ENCODE peak calls at places on chromosome 12, in four cellular contexts. T is esophagus squamous epithelium; J is CD8-positive, alpha-beta T cell; F is uterus. Z is an unnamed sample.

GRCh38 chr12:104653730-104654328 is 197.1 kb downstream of the CHST11 start:
- DNase-seq in T (no peak), F (no peak), J (no peak), Z (no peak)

GRCh38 chr12:92403210-92404175 is 257.8 kb upstream of the BTG1 start:
- DNase-seq in T (no peak), J (peak), F (no peak), Z (no peak)

GRCh38 chr12:66620026-66620425 is 58.9 kb downstream of the GRIP1 start:
- DNase-seq in J (no peak), F (no peak), T (no peak), Z (no peak)

GRCh38 chr12:107731376-107731775 is 29.6 kb downstream of the PRDM4 start:
- DNase-seq in J (no peak), F (no peak), T (no peak), Z (no peak)

GRCh38 chr12:86837246-86837645 is 581.1 kb upstream of the MGAT4C start:
- DNase-seq in J (no peak), T (no peak), F (no peak), Z (no peak)

GRCh38 chr12:130627175-130627574 is 88.9 kb downstream of the RIMBP2 start:
- DNase-seq in F (no peak), T (no peak), J (no peak), Z (no peak)

GRCh38 chr12:91091916-91092715 is 19.2 kb downstream of the LUM start:
- DNase-seq in T (no peak), F (no peak), J (no peak), Z (no peak)

GRCh38 chr12:122014781-122015180 is 6.9 kb upstream of the BCL7A start:
- DNase-seq in F (no peak), J (no peak), T (no peak), Z (no peak)

GRCh38 chr12:108101605-108102175 is 27.4 kb upstream of the WSCD2 start:
- DNase-seq in F (no peak), T (no peak), J (no peak), Z (no peak)

GRCh38 chr12:104485651-104486341 is 29.0 kb downstream of the CHST11 start:
- DNase-seq in T (no peak), J (peak), F (no peak), Z (no peak)

GRCh38 chr12:11482955-11483354 is 87.6 kb upstream of the PRB2 start:
- DNase-seq in F (no peak), T (no peak), J (no peak), Z (no peak)

GRCh38 chr12:102900389-102900788 is 16.7 kb downstream of the PAH start:
- DNase-seq in F (no peak), T (no peak), J (no peak), Z (no peak)

GRCh38 chr12:44846826-44847225 is 29.3 kb downstream of the NELL2 start:
- DNase-seq in F (no peak), T (no peak), J (no peak), Z (no peak)

GRCh38 chr12:110135806-110136205 is 11.6 kb downstream of the IFT81 start:
- DNase-seq in F (no peak), J (no peak), T (no peak), Z (no peak)

GRCh38 chr12:114186241-114187002 is 219.5 kb downstream of the TBX5 start:
- DNase-seq in F (no peak), J (no peak), T (no peak), Z (no peak)

GRCh38 chr12:50057000-50057841 is at the start of gene ASIC1:
- DNase-seq in T (no peak), J (peak), F (peak), Z (no peak)

GRCh38 chr12:79534029-79534867 is 156.5 kb downstream of the PAWR start:
- DNase-seq in F (no peak), J (no peak), T (no peak), Z (no peak)

GRCh38 chr12:51320695-51321320 is 3.2 kb downstream of the BIN2 start:
- DNase-seq in F (no peak), J (no peak), T (no peak), Z (no peak)

GRCh38 chr12:9590441-9590840 is 17.3 kb downstream of the KLRB1 start:
- DNase-seq in F (no peak), T (no peak), J (no peak), Z (no peak)

GRCh38 chr12:12079291-12079690 is 8.6 kb downstream of the BCL2L14 start:
- DNase-seq in J (no peak), T (no peak), F (no peak), Z (no peak)

GRCh38 chr12:2722806-2723205 is 72.0 kb upstream of the FKBP4 start:
- DNase-seq in T (no peak), F (no peak), J (no peak), Z (no peak)

GRCh38 chr12:14937689-14938088 is 648 bp downstream of the ERP27 start:
- DNase-seq in F (no peak), J (no peak), T (no peak), Z (no peak)

GRCh38 chr12:128079-128478 is 61.5 kb downstream of the IQSEC3 start:
- DNase-seq in T (no peak), F (no peak), J (no peak), Z (no peak)

GRCh38 chr12:42216737-42217136 is 21.3 kb downstream of the YAF2 start:
- DNase-seq in T (no peak), F (no peak), J (no peak), Z (no peak)

GRCh38 chr12:47776471-47777143 is 3.6 kb downstream of the SLC48A1 start:
- DNase-seq in F (no peak), T (no peak), J (no peak), Z (no peak)

GRCh38 chr12:51395283-51396230 is 4.4 kb upstream of the GALNT6 start:
- DNase-seq in J (no peak), T (no peak), F (no peak), Z (no peak)

GRCh38 chr12:95440401-95440800 is 33.6 kb upstream of the METAP2 start:
- DNase-seq in T (no peak), F (no peak), J (no peak), Z (no peak)

GRCh38 chr12:1644113-1644512 is 15.1 kb downstream of the WNT5B start:
- DNase-seq in T (no peak), F (no peak), J (no peak), Z (no peak)

GRCh38 chr12:93722179-93722578 is 45.0 kb downstream of the CRADD start:
- DNase-seq in F (no peak), T (no peak), J (no peak), Z (no peak)

GRCh38 chr12:116922194-116922897 is 11.6 kb downstream of the FBXW8 start:
- DNase-seq in T (no peak), J (no peak), F (no peak), Z (no peak)

GRCh38 chr12:58435647-58436046 is 484.7 kb downstream of the LRIG3 start:
- DNase-seq in F (no peak), T (no peak), J (no peak), Z (no peak)

GRCh38 chr12:25975179-25975578 is 16.7 kb downstream of the RASSF8 start:
- DNase-seq in J (no peak), F (no peak), T (no peak), Z (no peak)

GRCh38 chr12:25971675-25972035 is 13.2 kb downstream of the RASSF8 start:
- DNase-seq in J (no peak), F (no peak), T (no peak), Z (no peak)

GRCh38 chr12:25970082-25970481 is 11.6 kb downstream of the RASSF8 start:
- DNase-seq in F (no peak), T (no peak), J (no peak), Z (no peak)

GRCh38 chr12:25972783-25973182 is 14.3 kb downstream of the RASSF8 start:
- DNase-seq in F (no peak), T (no peak), J (no peak), Z (no peak)

DNA sequence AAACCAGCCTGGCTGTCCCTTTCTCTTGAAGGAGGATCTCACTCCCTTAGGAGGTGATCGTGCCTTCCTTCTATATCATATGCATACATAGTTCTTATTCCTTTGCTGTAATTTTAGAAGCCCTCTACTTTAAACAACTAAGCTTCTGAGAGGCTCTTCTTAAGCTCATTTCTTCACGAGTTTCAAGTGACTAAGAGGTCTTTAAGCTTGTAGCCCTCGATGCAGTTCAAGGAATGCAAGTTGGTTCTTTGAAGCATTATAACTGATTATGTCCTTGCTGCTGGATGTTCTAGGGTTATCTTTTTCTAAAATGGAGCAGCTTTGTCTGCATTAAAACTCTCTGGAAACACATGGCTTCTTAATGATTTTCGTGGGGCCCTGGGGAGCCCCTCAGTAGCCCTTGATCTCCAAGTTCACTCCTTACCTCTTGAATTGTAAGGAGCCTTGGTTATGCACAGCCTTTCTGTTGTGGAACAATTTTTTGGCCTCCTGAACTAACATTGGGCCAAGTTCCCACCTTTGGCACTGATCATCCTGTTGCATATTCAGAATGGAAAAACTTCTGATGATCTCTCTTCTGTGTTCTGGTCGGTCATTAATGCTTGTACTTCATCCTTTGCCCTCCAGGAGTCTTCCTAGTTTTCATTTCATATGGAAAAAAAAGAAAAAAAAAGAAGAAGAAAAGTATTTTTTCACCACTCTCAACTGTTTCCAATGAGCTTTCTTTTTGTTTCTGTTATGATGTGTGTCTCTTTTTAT is 12.6 kb downstream of the RASSF8 start:
- DNase-seq in T (no peak), J (no peak), F (no peak), Z (no peak)
- TF ChIP-seq CTCF in T (no peak), J (no peak), F (peak), Z (peak)

DNA sequence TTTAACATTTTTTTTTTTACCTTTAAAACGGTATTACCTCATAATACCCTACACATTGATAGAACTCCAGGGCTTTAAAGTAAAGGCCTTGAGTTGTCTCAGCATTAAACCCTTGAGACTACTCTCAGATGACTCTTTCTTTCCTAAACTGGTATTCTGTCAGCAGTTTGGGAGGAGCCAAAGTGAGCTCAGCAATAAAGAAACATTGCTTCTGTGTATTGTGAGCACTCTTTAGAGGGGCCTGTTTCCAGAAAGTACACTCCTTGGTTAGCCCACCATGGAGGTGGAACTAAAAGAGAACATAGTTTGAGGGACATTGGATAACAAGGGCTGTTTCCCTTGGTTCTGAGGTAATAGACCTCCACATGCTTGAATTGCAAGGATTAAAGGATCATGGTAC is 20.4 kb downstream of the MAP3K12 start:
- DNase-seq in F (no peak), T (no peak), J (no peak), Z (no peak)
- H3K27ac ChIP-seq in F (no peak), T (no peak), J (no peak), Z (peak)

GRCh38 chr12:131755305-131756113 is 44.6 kb downstream of the SFSWAP start:
- DNase-seq in T (no peak), F (no peak), J (no peak), Z (no peak)
- TF ChIP-seq CTCF in T (peak), F (no peak), J (peak), Z (no peak)

GRCh38 chr12:22396253-22396652 is 61.7 kb upstream of the ST8SIA1 start:
- DNase-seq in J (no peak), T (no peak), F (no peak), Z (no peak)

GRCh38 chr12:22396735-22397134 is 62.2 kb upstream of the ST8SIA1 start:
- DNase-seq in T (no peak), F (no peak), J (no peak), Z (no peak)

GRCh38 chr12:22395666-22396065 is 61.2 kb upstream of the ST8SIA1 start:
- DNase-seq in T (no peak), F (no peak), J (no peak), Z (no peak)

GRCh38 chr12:22399464-22399863 is 65.0 kb upstream of the ST8SIA1 start:
- DNase-seq in J (no peak), F (no peak), T (no peak), Z (no peak)
- H3K27ac ChIP-seq in J (no peak), F (no peak), T (no peak), Z (no peak)

DNA sequence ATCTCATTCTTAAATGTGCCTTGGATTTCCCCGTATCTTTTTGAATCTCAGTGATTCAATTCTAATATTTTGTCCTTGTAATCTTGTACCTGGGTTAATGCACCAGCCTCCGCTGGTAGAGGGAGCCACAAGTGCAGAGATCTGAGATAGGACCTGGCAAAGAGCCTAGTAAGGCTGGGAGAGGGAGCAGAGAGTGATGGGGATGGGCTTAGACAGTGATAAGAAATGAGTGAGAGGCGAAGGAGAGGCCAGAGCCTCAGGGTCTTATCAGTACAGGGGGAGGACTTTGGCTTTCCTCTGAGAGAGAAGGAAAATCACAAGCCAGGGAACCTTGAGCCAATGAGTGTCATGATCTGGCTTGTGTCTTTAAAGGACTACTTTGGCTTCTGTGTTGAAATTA is 30.5 kb upstream of the LMNTD1 start:
- DNase-seq in T (no peak), F (no peak), J (no peak), Z (no peak)
- TF ChIP-seq CTCF in T (peak), F (no peak), J (no peak), Z (no peak)

DNA sequence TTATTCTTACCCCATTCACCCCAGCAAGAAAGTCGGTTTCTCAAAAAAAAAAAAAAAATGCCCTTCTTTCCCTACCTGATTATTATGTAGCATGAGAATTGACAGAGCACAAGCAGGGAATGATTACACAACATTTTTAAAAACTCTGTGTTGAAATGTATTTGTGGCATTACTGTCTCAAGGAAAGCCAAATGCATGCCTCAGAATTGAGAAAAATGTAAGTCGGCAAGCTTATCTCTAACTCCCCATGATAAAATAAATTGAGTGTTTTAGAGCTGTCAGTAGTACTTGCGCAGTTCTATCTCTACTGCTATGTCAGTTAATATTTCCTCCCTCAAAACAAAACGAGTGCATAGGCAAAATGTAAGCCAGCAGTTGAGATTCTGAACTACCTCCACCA is 25.7 kb downstream of the ANO4 start:
- DNase-seq in J (no peak), T (no peak), F (no peak), Z (no peak)
- H3K27ac ChIP-seq in J (no peak), T (no peak), F (no peak), Z (no peak)

GRCh38 chr12:6646276-6647082 is 753 bp downstream of the ACRBP start:
- DNase-seq in J (no peak), T (no peak), F (no peak), Z (no peak)

GRCh38 chr12:6644257-6644596 is 3.0 kb downstream of the ACRBP start:
- DNase-seq in J (no peak), F (no peak), T (no peak), Z (no peak)

GRCh38 chr12:6643569-6644256 is 3.5 kb downstream of the ACRBP start:
- DNase-seq in T (no peak), J (no peak), F (no peak), Z (no peak)

GRCh38 chr12:6647083-6647604 is at the start of gene ACRBP:
- DNase-seq in F (peak), J (no peak), T (no peak), Z (no peak)

GRCh38 chr12:6644903-6645302 is 2.3 kb downstream of the ACRBP start:
- DNase-seq in T (no peak), F (peak), J (no peak), Z (no peak)
- TF ChIP-seq CTCF in T (peak), F (peak), J (no peak), Z (no peak)

DNA sequence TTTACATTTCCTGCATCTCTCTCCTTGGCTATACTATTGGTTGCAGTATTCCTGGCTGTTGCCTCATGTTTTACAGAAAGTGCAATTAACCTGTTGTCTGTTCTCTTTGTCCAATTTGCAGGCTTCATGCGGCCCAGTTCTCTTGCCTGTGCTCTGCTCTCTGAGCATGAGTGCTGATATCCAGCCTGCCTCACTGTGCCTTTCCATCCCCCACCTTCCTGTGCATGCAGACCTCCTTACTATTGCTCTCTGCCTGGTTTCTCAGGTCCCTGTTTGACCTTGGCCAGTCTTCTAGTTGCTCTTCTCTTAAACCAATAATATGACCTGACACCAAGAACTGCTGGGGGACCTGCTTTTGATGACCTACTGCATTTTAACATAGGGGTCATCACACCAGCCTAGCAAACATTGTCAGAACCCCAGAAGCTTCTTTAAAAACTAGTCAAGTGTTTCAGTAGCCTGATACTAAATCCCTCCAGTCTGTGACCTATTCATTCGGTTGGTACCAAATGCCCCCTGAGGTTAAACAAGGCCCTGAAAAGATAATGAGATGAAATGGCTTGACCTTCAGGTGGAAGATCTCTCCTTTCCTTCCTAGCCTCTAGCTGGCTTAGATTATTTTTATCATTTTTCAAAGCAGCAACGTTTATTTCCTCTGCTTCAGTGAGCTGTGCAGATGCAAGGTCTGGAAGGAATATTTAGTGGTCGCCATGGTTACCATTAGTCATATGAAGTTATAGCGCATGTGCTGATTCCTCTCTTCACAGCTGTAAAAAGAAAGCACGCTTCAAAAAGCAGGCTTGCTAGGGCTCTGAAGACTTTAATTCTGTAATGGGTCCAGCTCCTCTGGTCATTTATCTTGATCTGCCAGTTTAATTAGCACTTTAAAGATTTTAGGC is 216.5 kb downstream of the PHLDA1 start:
- DNase-seq in T (no peak), F (peak), J (no peak), Z (peak)
- H3K27ac ChIP-seq in T (no peak), F (peak), J (no peak), Z (peak)